ENCODE peak calls at places on chromosomes 5 and 9, in ten cellular contexts. One of them, this sample, is unnamed.
A peak's percentile ranks its signal among the peaks of the same experiment; 100 is the strongest.

GRCh38 chr9:113854310-113854709 is 21.8 kb upstream of the ZNF618 start:
- DNase-seq in transverse colon: no peak
- DNase-seq in RWPE1: no peak
- DNase-seq in GM10248: no peak
- DNase-seq in neural crest cell: no peak
- DNase-seq in fibroblast of lung: no peak
- DNase-seq in cardiac fibroblast: no peak
- DNase-seq in foreskin fibroblast: no peak
- DNase-seq in left ventricle myocardium inferior: no peak
- DNase-seq in heart right ventricle: no peak
- DNase-seq in this sample: no peak

GRCh38 chr9:68832853-68833518 is 127.9 kb downstream of the PIP5K1B start:
- DNase-seq in foreskin fibroblast: no peak
- DNase-seq in fibroblast of lung: no peak
- DNase-seq in heart right ventricle: no peak
- DNase-seq in RWPE1: no peak
- DNase-seq in neural crest cell: no peak
- DNase-seq in transverse colon: no peak
- DNase-seq in left ventricle myocardium inferior: no peak
- DNase-seq in cardiac fibroblast: no peak
- DNase-seq in GM10248: no peak
- DNase-seq in this sample: peak; percentile 27

GRCh38 chr9:136850866-136851775 is 1.0 kb upstream of the MAMDC4 start:
- DNase-seq in heart right ventricle: peak; percentile 12
- DNase-seq in left ventricle myocardium inferior: peak; percentile 15
- DNase-seq in fibroblast of lung: no peak
- DNase-seq in GM10248: no peak
- DNase-seq in neural crest cell: no peak
- DNase-seq in transverse colon: peak; percentile 9
- DNase-seq in RWPE1: no peak
- DNase-seq in foreskin fibroblast: no peak
- DNase-seq in cardiac fibroblast: no peak
- DNase-seq in this sample: no peak

GRCh38 chr5:74877624-74878304 is 11.6 kb upstream of the FAM169A start:
- DNase-seq in cardiac fibroblast: no peak
- DNase-seq in transverse colon: no peak
- DNase-seq in GM10248: no peak
- DNase-seq in heart right ventricle: no peak
- DNase-seq in fibroblast of lung: no peak
- DNase-seq in foreskin fibroblast: no peak
- DNase-seq in left ventricle myocardium inferior: no peak
- DNase-seq in RWPE1: no peak
- DNase-seq in neural crest cell: no peak
- DNase-seq in this sample: no peak

GRCh38 chr5:43553381-43553780 is 3.5 kb downstream of the PAIP1 start:
- DNase-seq in RWPE1: no peak
- DNase-seq in neural crest cell: no peak
- DNase-seq in heart right ventricle: no peak
- DNase-seq in foreskin fibroblast: no peak
- DNase-seq in transverse colon: no peak
- DNase-seq in GM10248: no peak
- DNase-seq in cardiac fibroblast: peak; percentile 53
- DNase-seq in fibroblast of lung: peak; percentile 50
- DNase-seq in left ventricle myocardium inferior: no peak
- DNase-seq in this sample: no peak

GRCh38 chr5:26940981-26941380 is 97.4 kb downstream of the CDH9 start:
- DNase-seq in transverse colon: no peak
- DNase-seq in RWPE1: peak; percentile 4
- DNase-seq in heart right ventricle: no peak
- DNase-seq in GM10248: no peak
- DNase-seq in fibroblast of lung: peak; percentile 9
- DNase-seq in cardiac fibroblast: no peak
- DNase-seq in left ventricle myocardium inferior: no peak
- DNase-seq in foreskin fibroblast: no peak
- DNase-seq in neural crest cell: no peak
- DNase-seq in this sample: no peak

GRCh38 chr5:133831506-133832224 is 136.8 kb downstream of the C5orf15 start:
- DNase-seq in transverse colon: no peak
- DNase-seq in heart right ventricle: no peak
- DNase-seq in RWPE1: peak; percentile 45
- DNase-seq in GM10248: no peak
- DNase-seq in left ventricle myocardium inferior: no peak
- DNase-seq in cardiac fibroblast: peak; percentile 32
- DNase-seq in foreskin fibroblast: peak; percentile 34
- DNase-seq in neural crest cell: no peak
- DNase-seq in fibroblast of lung: peak; percentile 53
- DNase-seq in this sample: no peak

GRCh38 chr5:148858547-148858946 is 32.1 kb downstream of the ADRB2 start:
- DNase-seq in foreskin fibroblast: no peak
- DNase-seq in left ventricle myocardium inferior: no peak
- DNase-seq in cardiac fibroblast: no peak
- DNase-seq in heart right ventricle: no peak
- DNase-seq in RWPE1: no peak
- DNase-seq in neural crest cell: no peak
- DNase-seq in fibroblast of lung: no peak
- DNase-seq in transverse colon: no peak
- DNase-seq in GM10248: no peak
- DNase-seq in this sample: no peak

GRCh38 chr5:178642351-178642909 is 15.6 kb upstream of the CLK4 start:
- DNase-seq in transverse colon: no peak
- DNase-seq in heart right ventricle: no peak
- DNase-seq in RWPE1: peak; percentile 96
- DNase-seq in neural crest cell: no peak
- DNase-seq in foreskin fibroblast: peak; percentile 96
- DNase-seq in cardiac fibroblast: peak; percentile 96
- DNase-seq in left ventricle myocardium inferior: no peak
- DNase-seq in GM10248: no peak
- DNase-seq in fibroblast of lung: peak; percentile 91
- DNase-seq in this sample: peak; percentile 100

GRCh38 chr5:141835928-141836667 is 42.1 kb downstream of the PCDH1 start:
- DNase-seq in fibroblast of lung: peak; percentile 34
- DNase-seq in heart right ventricle: peak; percentile 69
- DNase-seq in transverse colon: no peak
- DNase-seq in left ventricle myocardium inferior: peak; percentile 73
- DNase-seq in cardiac fibroblast: peak; percentile 84
- DNase-seq in neural crest cell: no peak
- DNase-seq in foreskin fibroblast: no peak
- DNase-seq in GM10248: no peak
- DNase-seq in RWPE1: no peak
- DNase-seq in this sample: no peak

GRCh38 chr9:34036625-34037024 is 12.1 kb downstream of the UBAP2 start:
- DNase-seq in GM10248: no peak
- DNase-seq in foreskin fibroblast: no peak
- DNase-seq in left ventricle myocardium inferior: no peak
- DNase-seq in neural crest cell: no peak
- DNase-seq in transverse colon: no peak
- DNase-seq in cardiac fibroblast: no peak
- DNase-seq in fibroblast of lung: no peak
- DNase-seq in heart right ventricle: no peak
- DNase-seq in RWPE1: no peak
- DNase-seq in this sample: no peak

GRCh38 chr9:90259302-90260246 is 383.1 kb downstream of the DIRAS2 start:
- DNase-seq in GM10248: no peak
- DNase-seq in neural crest cell: no peak
- DNase-seq in heart right ventricle: no peak
- DNase-seq in RWPE1: no peak
- DNase-seq in fibroblast of lung: no peak
- DNase-seq in foreskin fibroblast: no peak
- DNase-seq in left ventricle myocardium inferior: no peak
- DNase-seq in cardiac fibroblast: no peak
- DNase-seq in transverse colon: no peak
- DNase-seq in this sample: no peak

GRCh38 chr5:67886761-67887160 is 328.8 kb upstream of the PIK3R1 start:
- DNase-seq in left ventricle myocardium inferior: no peak
- DNase-seq in heart right ventricle: no peak
- DNase-seq in fibroblast of lung: no peak
- DNase-seq in neural crest cell: no peak
- DNase-seq in RWPE1: no peak
- DNase-seq in transverse colon: no peak
- DNase-seq in foreskin fibroblast: no peak
- DNase-seq in GM10248: no peak
- DNase-seq in cardiac fibroblast: no peak
- DNase-seq in this sample: no peak

GRCh38 chr5:155406815-155407214 is 393.3 kb downstream of the KIF4B start:
- DNase-seq in heart right ventricle: no peak
- DNase-seq in left ventricle myocardium inferior: no peak
- DNase-seq in neural crest cell: no peak
- DNase-seq in RWPE1: no peak
- DNase-seq in fibroblast of lung: no peak
- DNase-seq in transverse colon: no peak
- DNase-seq in GM10248: no peak
- DNase-seq in foreskin fibroblast: no peak
- DNase-seq in cardiac fibroblast: no peak
- DNase-seq in this sample: no peak

GRCh38 chr5:10689391-10690081 is 71.5 kb downstream of the DAP start:
- DNase-seq in RWPE1: no peak
- DNase-seq in neural crest cell: peak; percentile 8
- DNase-seq in cardiac fibroblast: peak; percentile 64
- DNase-seq in foreskin fibroblast: no peak
- DNase-seq in GM10248: no peak
- DNase-seq in heart right ventricle: no peak
- DNase-seq in left ventricle myocardium inferior: no peak
- DNase-seq in fibroblast of lung: peak; percentile 64
- DNase-seq in transverse colon: no peak
- DNase-seq in this sample: peak; percentile 57

GRCh38 chr5:67730917-67731474 is 484.6 kb upstream of the PIK3R1 start:
- DNase-seq in GM10248: no peak
- DNase-seq in fibroblast of lung: no peak
- DNase-seq in transverse colon: no peak
- DNase-seq in cardiac fibroblast: no peak
- DNase-seq in heart right ventricle: no peak
- DNase-seq in neural crest cell: no peak
- DNase-seq in RWPE1: no peak
- DNase-seq in foreskin fibroblast: no peak
- DNase-seq in left ventricle myocardium inferior: no peak
- DNase-seq in this sample: no peak

GRCh38 chr5:360277-361027 is 38.9 kb downstream of the AHRR start:
- DNase-seq in left ventricle myocardium inferior: no peak
- DNase-seq in heart right ventricle: no peak
- DNase-seq in fibroblast of lung: no peak
- DNase-seq in RWPE1: no peak
- DNase-seq in transverse colon: no peak
- DNase-seq in cardiac fibroblast: no peak
- DNase-seq in neural crest cell: no peak
- DNase-seq in foreskin fibroblast: no peak
- DNase-seq in GM10248: peak; percentile 10
- DNase-seq in this sample: no peak

GRCh38 chr5:153968761-153969562 is 69.7 kb downstream of the FAM114A2 start:
- DNase-seq in transverse colon: no peak
- DNase-seq in foreskin fibroblast: no peak
- DNase-seq in heart right ventricle: no peak
- DNase-seq in cardiac fibroblast: no peak
- DNase-seq in left ventricle myocardium inferior: no peak
- DNase-seq in RWPE1: no peak
- DNase-seq in GM10248: no peak
- DNase-seq in neural crest cell: no peak
- DNase-seq in fibroblast of lung: no peak
- DNase-seq in this sample: no peak

GRCh38 chr5:179195561-179196419 is 135.6 kb downstream of the ZNF354C start:
- DNase-seq in neural crest cell: no peak
- DNase-seq in transverse colon: no peak
- DNase-seq in fibroblast of lung: no peak
- DNase-seq in GM10248: no peak
- DNase-seq in foreskin fibroblast: peak; percentile 16
- DNase-seq in RWPE1: no peak
- DNase-seq in heart right ventricle: no peak
- DNase-seq in left ventricle myocardium inferior: peak; percentile 6
- DNase-seq in cardiac fibroblast: no peak
- DNase-seq in this sample: no peak

GRCh38 chr5:122972877-122973276 is 63.6 kb downstream of the PPIC start:
- DNase-seq in fibroblast of lung: peak; percentile 47
- DNase-seq in left ventricle myocardium inferior: no peak
- DNase-seq in transverse colon: no peak
- DNase-seq in heart right ventricle: no peak
- DNase-seq in RWPE1: no peak
- DNase-seq in cardiac fibroblast: peak; percentile 62
- DNase-seq in neural crest cell: no peak
- DNase-seq in foreskin fibroblast: peak; percentile 48
- DNase-seq in GM10248: no peak
- DNase-seq in this sample: peak; percentile 28

GRCh38 chr5:56910123-56910951 is 941 bp downstream of the SETD9 start:
- DNase-seq in GM10248: no peak
- DNase-seq in RWPE1: peak; percentile 46
- DNase-seq in heart right ventricle: peak; percentile 31
- DNase-seq in fibroblast of lung: peak; percentile 45
- DNase-seq in neural crest cell: no peak
- DNase-seq in left ventricle myocardium inferior: peak; percentile 53
- DNase-seq in foreskin fibroblast: peak; percentile 47
- DNase-seq in transverse colon: peak; percentile 59
- DNase-seq in cardiac fibroblast: no peak
- DNase-seq in this sample: peak; percentile 66

GRCh38 chr9:70419546-70420266 is 5.2 kb upstream of the KLF9 start:
- DNase-seq in GM10248: peak; percentile 78
- DNase-seq in neural crest cell: peak; percentile 50
- DNase-seq in left ventricle myocardium inferior: peak; percentile 97
- DNase-seq in RWPE1: peak; percentile 99
- DNase-seq in transverse colon: peak; percentile 96
- DNase-seq in fibroblast of lung: peak; percentile 95
- DNase-seq in heart right ventricle: peak; percentile 96
- DNase-seq in foreskin fibroblast: peak; percentile 98
- DNase-seq in cardiac fibroblast: peak; percentile 99
- DNase-seq in this sample: peak; percentile 98
- TF ChIP-seq CTCF in GM10248: no peak
- TF ChIP-seq CTCF in neural crest cell: peak; percentile 33
- TF ChIP-seq CTCF in left ventricle myocardium inferior: peak; percentile 29
- TF ChIP-seq CTCF in RWPE1: no peak
- TF ChIP-seq CTCF in transverse colon: peak; percentile 44
- TF ChIP-seq CTCF in fibroblast of lung: no peak
- TF ChIP-seq CTCF in heart right ventricle: peak; percentile 34
- TF ChIP-seq CTCF in foreskin fibroblast: no peak
- TF ChIP-seq CTCF in cardiac fibroblast: no peak
- TF ChIP-seq CTCF in this sample: no peak

GRCh38 chr5:95110112-95110511 is 174.8 kb downstream of the MCTP1 start:
- DNase-seq in heart right ventricle: no peak
- DNase-seq in GM10248: no peak
- DNase-seq in RWPE1: no peak
- DNase-seq in cardiac fibroblast: no peak
- DNase-seq in foreskin fibroblast: no peak
- DNase-seq in neural crest cell: no peak
- DNase-seq in fibroblast of lung: no peak
- DNase-seq in left ventricle myocardium inferior: no peak
- DNase-seq in transverse colon: no peak
- DNase-seq in this sample: no peak
- TF ChIP-seq CTCF in heart right ventricle: no peak
- TF ChIP-seq CTCF in GM10248: no peak
- TF ChIP-seq CTCF in RWPE1: no peak
- TF ChIP-seq CTCF in cardiac fibroblast: no peak
- TF ChIP-seq CTCF in foreskin fibroblast: no peak
- TF ChIP-seq CTCF in neural crest cell: no peak
- TF ChIP-seq CTCF in fibroblast of lung: no peak
- TF ChIP-seq CTCF in left ventricle myocardium inferior: no peak
- TF ChIP-seq CTCF in transverse colon: no peak
- TF ChIP-seq CTCF in this sample: no peak

GRCh38 chr9:71446499-71447411 is 321.6 kb downstream of the CEMIP2 start:
- DNase-seq in heart right ventricle: peak; percentile 14
- DNase-seq in fibroblast of lung: peak; percentile 60
- DNase-seq in GM10248: peak; percentile 60
- DNase-seq in left ventricle myocardium inferior: no peak
- DNase-seq in RWPE1: peak; percentile 62
- DNase-seq in foreskin fibroblast: peak; percentile 14
- DNase-seq in cardiac fibroblast: peak; percentile 60
- DNase-seq in neural crest cell: peak; percentile 73
- DNase-seq in transverse colon: peak; percentile 20
- DNase-seq in this sample: peak; percentile 61
- TF ChIP-seq CTCF in heart right ventricle: no peak
- TF ChIP-seq CTCF in fibroblast of lung: peak; percentile 4
- TF ChIP-seq CTCF in GM10248: no peak
- TF ChIP-seq CTCF in left ventricle myocardium inferior: no peak
- TF ChIP-seq CTCF in RWPE1: no peak
- TF ChIP-seq CTCF in foreskin fibroblast: peak; percentile 22
- TF ChIP-seq CTCF in cardiac fibroblast: no peak
- TF ChIP-seq CTCF in neural crest cell: peak; percentile 52
- TF ChIP-seq CTCF in transverse colon: no peak
- TF ChIP-seq CTCF in this sample: no peak

GRCh38 chr5:21663082-21663481 is 1190.1 kb downstream of the CDH12 start:
- DNase-seq in left ventricle myocardium inferior: no peak
- DNase-seq in foreskin fibroblast: no peak
- DNase-seq in heart right ventricle: no peak
- DNase-seq in cardiac fibroblast: no peak
- DNase-seq in fibroblast of lung: no peak
- DNase-seq in transverse colon: no peak
- DNase-seq in RWPE1: no peak
- DNase-seq in neural crest cell: no peak
- DNase-seq in GM10248: no peak
- DNase-seq in this sample: no peak
- TF ChIP-seq CTCF in left ventricle myocardium inferior: no peak
- TF ChIP-seq CTCF in foreskin fibroblast: no peak
- TF ChIP-seq CTCF in heart right ventricle: no peak
- TF ChIP-seq CTCF in cardiac fibroblast: peak; percentile 5
- TF ChIP-seq CTCF in fibroblast of lung: no peak
- TF ChIP-seq CTCF in transverse colon: no peak
- TF ChIP-seq CTCF in RWPE1: no peak
- TF ChIP-seq CTCF in neural crest cell: no peak
- TF ChIP-seq CTCF in GM10248: no peak
- TF ChIP-seq CTCF in this sample: no peak

This sample was measured in MCF 10A.